ENCODE peak calls at places on chromosomes 12 and 14, in five cellular contexts. A is Panc1, C is Calu3, X is mesothelial cell of epicardium, B is GM10248. J is an unnamed sample.

GRCh38 chr12:110531741-110532333 is 29.7 kb downstream of the RAD9B start:
- DNase-seq in A (no peak), C (no peak), X (no peak), B (peak), J (no peak)

GRCh38 chr12:55797068-55797467 is 20.5 kb downstream of the SARNP start:
- DNase-seq in A (no peak), C (no peak), X (no peak), B (no peak), J (peak)

GRCh38 chr12:113880993-113881392 is 85.1 kb downstream of the RBM19 start:
- DNase-seq in A (no peak), C (no peak), X (no peak), B (no peak), J (no peak)

GRCh38 chr12:53160673-53161072 is 19.8 kb upstream of the ZNF740 start:
- DNase-seq in A (no peak), C (no peak), X (no peak), B (no peak), J (no peak)

GRCh38 chr12:50933459-50934124 is 18.8 kb upstream of the HIGD1C start:
- DNase-seq in A (no peak), C (no peak), X (no peak), B (no peak), J (no peak)

GRCh38 chr12:66119229-66119869 is 11.2 kb downstream of the LLPH start:
- DNase-seq in A (no peak), C (no peak), X (no peak), B (no peak), J (no peak)

GRCh38 chr12:121590476-121591143 is 9.8 kb upstream of the KDM2B start:
- DNase-seq in A (no peak), C (no peak), X (no peak), B (peak), J (no peak)

GRCh38 chr14:24246765-24247212 is 4.4 kb upstream of the TINF2 start:
- DNase-seq in A (no peak), C (no peak), X (no peak), B (peak), J (no peak)

GRCh38 chr14:76576047-76576741 is 185.1 kb upstream of the VASH1 start:
- DNase-seq in A (no peak), C (no peak), X (no peak), B (no peak), J (no peak)

GRCh38 chr12:108277613-108278012 is 61.5 kb downstream of the CMKLR1 start:
- DNase-seq in A (no peak), C (no peak), X (no peak), B (no peak), J (no peak)

GRCh38 chr14:83757896-83758295 is 1772.0 kb upstream of the FLRT2 start:
- DNase-seq in A (no peak), C (no peak), X (no peak), B (no peak), J (no peak)

GRCh38 chr14:93232159-93232558 is 25.1 kb downstream of the UBR7 start:
- DNase-seq in A (no peak), C (no peak), X (no peak), B (no peak), J (no peak)

GRCh38 chr12:86660000-86660399 is 403.8 kb upstream of the MGAT4C start:
- DNase-seq in A (no peak), C (no peak), X (no peak), B (no peak), J (no peak)

GRCh38 chr12:120468271-120468845 is 1.2 kb downstream of the SRSF9 start:
- DNase-seq in A (no peak), C (peak), X (peak), B (peak), J (no peak)

GRCh38 chr12:1579626-1580025 is 14.8 kb downstream of the FBXL14 start:
- DNase-seq in A (no peak), C (no peak), X (no peak), B (no peak), J (no peak)

GRCh38 chr12:131189781-131190180 is 236.1 kb downstream of the ADGRD1 start:
- DNase-seq in A (no peak), C (no peak), X (no peak), B (no peak), J (no peak)

GRCh38 chr12:60148831-60149230 is 553.0 kb downstream of the SLC16A7 start:
- DNase-seq in A (no peak), C (peak), X (no peak), B (no peak), J (peak)

GRCh38 chr12:63095369-63095967 is 55.5 kb downstream of the AVPR1A start:
- DNase-seq in A (no peak), C (no peak), X (no peak), B (no peak), J (no peak)

GRCh38 chr12:65524666-65525065 is 246.2 kb downstream of the MSRB3 start:
- DNase-seq in A (no peak), C (no peak), X (no peak), B (no peak), J (no peak)

GRCh38 chr14:80211143-80212024 is at the start of gene DIO2:
- DNase-seq in A (no peak), C (no peak), X (no peak), B (no peak), J (no peak)

GRCh38 chr14:37673439-37673838 is 78.0 kb downstream of the TTC6 start:
- DNase-seq in A (no peak), C (no peak), X (no peak), B (no peak), J (no peak)

GRCh38 chr12:57149309-57149900 is 2.0 kb upstream of the LRP1-AS start:
- DNase-seq in A (no peak), C (no peak), X (no peak), B (no peak), J (no peak)

GRCh38 chr12:8675471-8676083 is 13.0 kb upstream of the MFAP5 start:
- DNase-seq in A (no peak), C (no peak), X (no peak), B (no peak), J (no peak)

GRCh38 chr12:63206908-63207307 is 55.9 kb upstream of the AVPR1A start:
- DNase-seq in A (no peak), C (no peak), X (no peak), B (no peak), J (no peak)

GRCh38 chr12:4052691-4053090 is 179.5 kb upstream of the PARP11 start:
- DNase-seq in A (no peak), C (no peak), X (no peak), B (no peak), J (no peak)

GRCh38 chr14:68816183-68816942 is 23.5 kb upstream of the ZFP36L1 start:
- DNase-seq in A (no peak), C (peak), X (peak), B (peak), J (no peak)

GRCh38 chr14:68819260-68819691 is 26.4 kb upstream of the ZFP36L1 start:
- DNase-seq in A (no peak), C (no peak), X (no peak), B (no peak), J (peak)

GRCh38 chr14:68815288-68816182 is 22.7 kb upstream of the ZFP36L1 start:
- DNase-seq in A (no peak), C (no peak), X (no peak), B (peak), J (no peak)

GRCh38 chr14:68817513-68818212 is 24.8 kb upstream of the ZFP36L1 start:
- DNase-seq in A (no peak), C (no peak), X (no peak), B (no peak), J (no peak)

GRCh38 chr14:68816943-68817430 is 24.1 kb upstream of the ZFP36L1 start:
- DNase-seq in A (no peak), C (no peak), X (no peak), B (no peak), J (no peak)
- TF ChIP-seq CTCF in A (peak), C (no peak), X (peak), B (no peak), J (no peak)

DNA sequence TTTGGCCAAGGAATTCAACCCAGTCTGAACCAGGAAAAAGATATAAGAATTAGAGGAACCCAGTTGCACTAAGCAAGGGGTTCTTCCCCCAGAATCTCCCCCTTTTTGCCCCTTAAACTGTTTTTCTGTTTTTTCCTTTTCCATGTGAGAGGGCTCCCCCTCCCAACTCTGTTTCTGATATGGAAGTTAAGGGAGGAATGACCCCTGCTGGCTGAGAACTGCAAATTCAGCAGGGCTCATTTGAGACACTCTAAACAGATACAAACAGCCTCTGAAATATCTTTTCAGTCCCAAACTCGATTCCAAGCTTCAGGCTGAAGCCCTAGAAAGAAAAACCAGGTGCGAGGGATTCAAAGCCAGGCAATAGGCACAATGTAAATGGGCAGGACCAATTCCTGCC is 132.7 kb downstream of the SLC41A2 start:
- DNase-seq in A (no peak), C (no peak), X (no peak), B (no peak), J (no peak)
- TF ChIP-seq CTCF in A (peak), C (no peak), X (no peak), B (no peak), J (peak)

GRCh38 chr12:38053655-38054464 is 262.7 kb upstream of the ALG10B start:
- DNase-seq in A (no peak), C (peak), X (no peak), B (no peak), J (no peak)
- TF ChIP-seq CTCF in A (peak), C (peak), X (no peak), B (no peak), J (no peak)

GRCh38 chr14:94540031-94540794 is 21.0 kb upstream of the SERPINA4 start:
- DNase-seq in A (no peak), C (no peak), X (no peak), B (no peak), J (no peak)
- TF ChIP-seq CTCF in A (no peak), C (no peak), X (no peak), B (peak), J (no peak)

GRCh38 chr12:89949457-89950195 is 241.0 kb upstream of the ATP2B1 start:
- DNase-seq in A (peak), C (peak), X (no peak), B (peak), J (no peak)
- TF ChIP-seq CTCF in A (peak), C (peak), X (no peak), B (peak), J (no peak)

DNA sequence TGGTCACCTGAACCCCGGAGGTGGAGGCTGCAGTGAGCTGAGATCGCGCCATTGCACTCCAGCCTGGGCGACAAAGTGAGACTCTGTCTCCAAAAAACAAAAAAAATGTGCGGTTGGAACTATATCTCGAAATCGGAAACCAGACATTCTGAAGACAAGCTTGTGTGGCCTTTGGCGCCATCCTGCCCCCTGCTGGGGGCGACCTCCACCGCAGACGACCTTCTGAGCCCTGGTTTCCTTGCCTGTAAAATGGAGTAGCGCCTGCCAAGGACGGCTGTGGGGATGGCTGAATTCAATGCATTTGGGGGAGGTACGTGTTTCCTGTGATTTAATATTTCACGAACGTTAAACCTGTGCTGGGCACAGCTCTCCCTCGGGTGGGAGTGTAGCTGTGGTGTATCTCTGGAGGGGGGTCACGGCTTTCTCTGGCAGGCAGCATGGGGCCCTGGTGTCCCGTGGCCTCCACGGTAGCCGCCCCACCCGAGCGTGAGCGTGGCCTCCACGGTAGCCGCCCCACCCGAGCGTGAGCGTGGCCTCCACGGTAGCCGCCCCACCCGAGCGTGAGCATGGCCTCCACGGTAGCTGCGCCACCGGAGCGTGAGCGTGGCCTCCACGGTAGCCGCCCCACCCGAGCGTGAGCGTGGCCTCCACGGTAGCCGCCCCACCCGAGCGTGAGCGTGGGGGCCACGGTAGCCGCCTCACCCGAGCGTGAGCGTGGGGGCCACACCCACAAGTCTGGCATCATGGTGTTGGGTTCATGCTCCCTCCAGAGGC is 55.3 kb downstream of the LRCOL1 start:
- DNase-seq in A (no peak), C (no peak), X (no peak), B (no peak), J (no peak)
- TF ChIP-seq CTCF in A (peak), C (peak), X (no peak), B (peak), J (peak)

DNA sequence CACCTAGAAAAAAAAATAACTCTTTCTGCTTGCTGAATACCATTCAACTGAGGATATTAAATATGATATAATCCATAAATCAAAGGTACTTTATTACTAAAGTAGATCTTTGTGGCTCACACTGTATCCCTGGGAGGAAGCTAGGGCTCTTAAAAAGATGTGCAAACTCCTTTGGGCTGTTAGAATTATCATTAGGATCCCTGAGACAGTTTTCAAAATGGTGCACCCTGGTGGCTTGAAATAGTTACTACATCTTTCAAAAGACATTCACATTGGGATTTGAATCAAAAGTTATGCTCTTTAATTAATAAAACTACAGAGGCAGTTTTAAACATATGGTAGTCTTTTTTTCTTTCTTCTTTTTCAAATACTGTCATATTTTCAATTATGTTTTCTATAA is 228.5 kb upstream of the G2E3 start:
- DNase-seq in A (no peak), C (no peak), X (no peak), B (no peak), J (peak)
- TF ChIP-seq CTCF in A (peak), C (no peak), X (peak), B (no peak), J (no peak)

DNA sequence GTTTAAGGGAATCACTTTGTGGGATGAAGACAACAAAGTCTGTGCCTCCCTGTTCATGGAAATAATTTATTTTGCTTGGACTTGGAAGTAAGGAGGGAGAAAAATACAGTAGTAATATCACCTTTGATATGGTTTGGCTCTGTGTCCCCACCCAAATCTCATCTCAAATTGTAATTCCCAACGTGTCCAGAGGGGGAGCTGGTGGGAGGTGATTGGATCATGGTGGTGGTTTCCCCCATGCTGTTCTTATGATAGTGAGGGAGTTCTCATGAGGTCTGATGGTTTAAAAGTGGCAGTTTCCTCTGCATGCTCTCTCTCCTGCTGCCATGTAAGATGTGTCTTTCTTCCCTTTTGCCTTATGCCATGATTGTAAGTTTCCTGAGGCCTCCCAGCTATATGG is 460.7 kb downstream of the NOVA1 start:
- DNase-seq in A (no peak), C (no peak), X (no peak), B (no peak), J (no peak)
- TF ChIP-seq CTCF in A (peak), C (no peak), X (peak), B (no peak), J (no peak)

GRCh38 chr12:51972424-51972812 is 20.9 kb downstream of the ACVR1B start:
- DNase-seq in A (no peak), C (no peak), X (no peak), B (no peak), J (no peak)

GRCh38 chr12:51972849-51973273 is 21.4 kb downstream of the ACVR1B start:
- DNase-seq in A (no peak), C (no peak), X (no peak), B (no peak), J (no peak)

GRCh38 chr12:51971679-51972423 is 20.4 kb downstream of the ACVR1B start:
- DNase-seq in A (no peak), C (no peak), X (no peak), B (no peak), J (no peak)

GRCh38 chr12:51969643-51970042 is 18.1 kb downstream of the ACVR1B start:
- DNase-seq in A (no peak), C (no peak), X (no peak), B (no peak), J (no peak)

GRCh38 chr12:51970904-51971646 is 19.6 kb downstream of the ACVR1B start:
- DNase-seq in A (no peak), C (peak), X (no peak), B (peak), J (no peak)
- TF ChIP-seq CTCF in A (peak), C (peak), X (peak), B (peak), J (no peak)